ENCODE peak calls at places on chromosomes 3 and 15, in four cellular contexts. O is HepG2, E is WTC11, L is GM12878. K is an unnamed sample.
A peak's percentile ranks its signal among the peaks of the same experiment; 100 is the strongest.

GRCh38 chr3:117939628-117940027 is 1095.0 kb downstream of the IGSF11 start:
- DNase-seq in O (no peak), E (no peak), L (no peak), K (no peak)

GRCh38 chr3:128168830-128169229 is 15.5 kb downstream of the EEFSEC start:
- DNase-seq in O (no peak), E (no peak), L (no peak), K (no peak)

GRCh38 chr15:35311607-35312006 is 226.5 kb upstream of the NANOGP8 start:
- DNase-seq in O (no peak), E (no peak), L (no peak), K (no peak)

GRCh38 chr15:48592221-48592731 is 53.2 kb downstream of the FBN1 start:
- DNase-seq in O (no peak), E (no peak), L (no peak), K (peak; percentile 55)

GRCh38 chr3:68057637-68058320 is 403.4 kb upstream of the SUCLG2 start:
- DNase-seq in O (no peak), E (no peak), L (no peak), K (no peak)

GRCh38 chr15:55917881-55918296 is 75.5 kb downstream of the NEDD4 start:
- DNase-seq in O (peak; percentile 58), E (no peak), L (no peak), K (peak; percentile 14)

GRCh38 chr15:57911247-57911646 is 154.3 kb downstream of the ALDH1A2 start:
- DNase-seq in O (no peak), E (no peak), L (no peak), K (no peak)

GRCh38 chr3:69712244-69712643 is 27.0 kb upstream of the MITF start:
- DNase-seq in O (no peak), E (no peak), L (no peak), K (no peak)

GRCh38 chr3:63654931-63655330 is 2.5 kb downstream of the SNTN start:
- DNase-seq in O (no peak), E (no peak), L (no peak), K (no peak)

GRCh38 chr3:112086018-112086854 is at the start of gene C3orf52:
- DNase-seq in O (peak; percentile 56), E (peak; percentile 95), L (no peak), K (peak; percentile 85)

GRCh38 chr3:131620977-131621376 is 118.2 kb upstream of the MRPL3 start:
- DNase-seq in O (no peak), E (no peak), L (no peak), K (no peak)

GRCh38 chr3:24264748-24265158 is 229.9 kb downstream of the THRB start:
- DNase-seq in O (peak; percentile 53), E (no peak), L (no peak), K (peak; percentile 81)

GRCh38 chr3:144652573-144652972 is 681.0 kb downstream of the DIPK2A start:
- DNase-seq in O (no peak), E (no peak), L (no peak), K (no peak)

GRCh38 chr15:64682255-64682654 is 93.1 kb downstream of the RBPMS2 start:
- DNase-seq in O (no peak), E (no peak), L (no peak), K (no peak)

GRCh38 chr3:60841355-60841754 is 409.9 kb downstream of the FHIT start:
- DNase-seq in O (peak; percentile 74), E (no peak), L (no peak), K (no peak)

GRCh38 chr3:30241721-30242120 is 364.7 kb upstream of the TGFBR2 start:
- DNase-seq in O (peak; percentile 88), E (no peak), L (no peak), K (no peak)

GRCh38 chr15:59457103-59457502 is 19.1 kb downstream of the FAM81A start:
- DNase-seq in O (no peak), E (no peak), L (no peak), K (no peak)

GRCh38 chr3:40800343-40800742 is 275.6 kb downstream of the ZNF621 start:
- DNase-seq in O (peak; percentile 57), E (no peak), L (no peak), K (no peak)

GRCh38 chr3:184371570-184372018 is 6.4 kb downstream of the THPO start:
- DNase-seq in O (peak; percentile 84), E (peak; percentile 82), L (no peak), K (peak; percentile 81)

GRCh38 chr3:142239421-142239820 is 14.0 kb upstream of the GK5 start:
- DNase-seq in O (no peak), E (no peak), L (no peak), K (no peak)

GRCh38 chr15:57444877-57445513 is 68.7 kb downstream of the CGNL1 start:
- DNase-seq in O (no peak), E (no peak), L (no peak), K (no peak)

GRCh38 chr15:60358935-60359672 is 38.7 kb downstream of the ANXA2 start:
- DNase-seq in O (no peak), E (no peak), L (no peak), K (no peak)

GRCh38 chr3:109113361-109113760 is 4.6 kb downstream of the MORC1 start:
- DNase-seq in O (no peak), E (no peak), L (no peak), K (no peak)

GRCh38 chr15:71256934-71257333 is 141.7 kb downstream of the THSD4 start:
- DNase-seq in O (no peak), E (no peak), L (no peak), K (no peak)

GRCh38 chr3:34111361-34111760 is 312.9 kb downstream of the PDCD6IP start:
- DNase-seq in O (no peak), E (no peak), L (no peak), K (no peak)

GRCh38 chr15:81185896-81186295 is 10.8 kb upstream of the IL16 start:
- DNase-seq in O (no peak), E (no peak), L (no peak), K (no peak)
- TF ChIP-seq SP1 in O (no peak), E (no peak), L (no peak), K (no peak)

GRCh38 chr15:63371297-63371918 is 10.2 kb downstream of the CA12 start:
- DNase-seq in O (no peak), E (no peak), L (no peak), K (no peak)

GRCh38 chr15:63373330-63373729 is 8.3 kb downstream of the CA12 start:
- DNase-seq in O (no peak), E (no peak), L (no peak), K (peak; percentile 43)

GRCh38 chr15:63372018-63372705 is 9.5 kb downstream of the CA12 start:
- DNase-seq in O (no peak), E (no peak), L (no peak), K (peak; percentile 63)

GRCh38 chr15:63373866-63374548 is 7.6 kb downstream of the CA12 start:
- DNase-seq in O (no peak), E (no peak), L (no peak), K (no peak)

GRCh38 chr15:63372753-63373152 is 8.9 kb downstream of the CA12 start:
- DNase-seq in O (no peak), E (no peak), L (no peak), K (no peak)
- TF ChIP-seq ETV6 in O (no peak), E (no peak), L (no peak), K (no peak)

GRCh38 chr3:66036586-66037061 is 2.1 kb downstream of the MAGI1 start:
- DNase-seq in O (no peak), E (peak; percentile 49), L (no peak), K (no peak)

GRCh38 chr3:66038726-66039589 is at the start of gene MAGI1:
- DNase-seq in O (peak; percentile 90), E (peak; percentile 92), L (no peak), K (peak; percentile 85)

GRCh38 chr3:66038384-66038725 is 363 bp downstream of the MAGI1 start:
- DNase-seq in O (no peak), E (no peak), L (no peak), K (peak; percentile 9)

GRCh38 chr3:66037330-66037985 is 1.3 kb downstream of the MAGI1 start:
- DNase-seq in O (peak; percentile 68), E (peak; percentile 65), L (no peak), K (peak; percentile 7)

GRCh38 chr3:66037986-66038369 is 740 bp downstream of the MAGI1 start:
- DNase-seq in O (no peak), E (peak; percentile 32), L (no peak), K (peak; percentile 7)
- TF ChIP-seq SP1 in O (no peak), E (no peak), L (no peak), K (no peak)

DNA sequence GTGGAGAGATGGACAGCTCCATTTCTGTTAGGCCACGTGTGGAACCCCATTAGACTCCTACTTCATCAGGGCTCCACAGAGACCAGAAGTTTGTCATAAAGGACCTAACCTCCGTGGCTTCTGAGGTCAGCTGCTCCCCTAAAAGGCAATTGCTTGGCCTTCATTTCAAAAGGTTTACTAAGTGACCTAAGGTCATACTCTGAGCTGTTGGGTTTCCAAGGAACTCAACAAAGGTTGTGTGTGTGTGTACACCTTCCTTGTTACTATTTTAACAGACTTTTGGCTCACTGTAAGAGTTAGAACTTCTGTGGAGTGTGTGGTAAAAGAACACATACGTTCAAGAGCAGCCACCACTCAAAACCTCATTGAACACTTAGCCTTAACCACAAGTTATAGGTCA is 73.9 kb downstream of the SEC22A start:
- DNase-seq in O (no peak), E (no peak), L (no peak), K (no peak)
- TF ChIP-seq ETV6 in O (no peak), E (no peak), L (no peak), K (no peak)

GRCh38 chr3:10189557-10190374 is 25.0 kb downstream of the IRAK2 start:
- DNase-seq in O (no peak), E (no peak), L (peak; percentile 39), K (no peak)
- TF ChIP-seq SP1 in O (no peak), E (no peak), L (no peak), K (no peak)

DNA sequence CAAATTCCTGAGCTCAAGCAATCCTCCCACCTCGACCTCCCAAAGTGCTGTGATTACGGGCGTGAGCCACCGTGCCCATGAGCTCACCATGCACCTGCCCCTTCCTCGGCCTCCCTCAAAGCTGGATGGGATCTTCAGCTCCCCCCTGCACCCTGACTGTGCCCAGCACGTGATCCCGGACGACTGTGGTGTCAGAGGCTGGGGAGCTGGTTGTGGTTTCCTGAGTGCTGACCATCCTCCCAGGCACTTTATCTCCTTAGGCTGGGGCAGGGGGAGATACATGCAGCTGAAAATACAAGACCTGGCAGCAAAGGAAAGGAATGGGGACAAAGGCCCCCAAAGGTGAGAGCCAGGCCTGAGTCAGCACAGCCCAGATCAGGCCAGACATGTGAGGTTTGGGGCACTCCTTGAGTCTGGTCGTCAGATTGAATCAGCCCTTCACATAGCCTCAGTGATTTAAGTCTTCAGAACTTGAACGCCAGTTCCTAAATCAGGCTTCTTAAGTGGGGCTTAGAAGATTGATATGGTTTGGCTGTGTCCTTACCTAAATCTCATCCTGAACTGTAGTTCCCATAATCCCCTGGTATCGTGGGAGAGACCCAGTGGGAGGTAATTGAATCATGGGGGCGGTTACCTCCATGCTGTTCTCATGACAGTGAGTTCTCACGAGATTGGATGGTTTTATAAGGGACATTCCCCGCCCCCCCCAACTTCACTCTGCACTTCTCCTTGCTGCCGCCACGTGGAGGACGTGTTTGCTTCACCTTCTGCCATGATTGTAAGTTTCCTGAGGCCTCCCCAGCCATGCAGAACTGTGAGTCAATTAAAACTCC is 35.8 kb downstream of the PRKCD start:
- DNase-seq in O (peak; percentile 72), E (peak; percentile 62), L (peak; percentile 79), K (peak; percentile 87)
- TF ChIP-seq ETV6 in O (no peak), E (no peak), L (no peak), K (no peak)

K was measured in K562.